ENCODE peak calls at places on chromosome 16, in eight cellular contexts. One of them, this sample, is unnamed.

GRCh38 chr16:23145608-23146007 is 3.6 kb downstream of the USP31 start:
- DNase-seq in HepG2: no peak
- DNase-seq in uterus: peak; percentile 25
- DNase-seq in CD8-positive, alpha-beta T cell: no peak
- DNase-seq in HAP-1: no peak
- DNase-seq in BE2C: no peak
- DNase-seq in heart right ventricle: no peak
- DNase-seq in neural progenitor cell: no peak
- DNase-seq in this sample: no peak

GRCh38 chr16:14324581-14324980 is 253.5 kb downstream of the MRTFB start:
- DNase-seq in HAP-1: no peak
- DNase-seq in neural progenitor cell: no peak
- DNase-seq in HepG2: no peak
- DNase-seq in BE2C: no peak
- DNase-seq in uterus: no peak
- DNase-seq in heart right ventricle: no peak
- DNase-seq in CD8-positive, alpha-beta T cell: no peak
- DNase-seq in this sample: no peak

GRCh38 chr16:85685251-85685650 is 3.5 kb downstream of the GINS2 start:
- DNase-seq in uterus: no peak
- DNase-seq in CD8-positive, alpha-beta T cell: no peak
- DNase-seq in heart right ventricle: no peak
- DNase-seq in BE2C: no peak
- DNase-seq in neural progenitor cell: no peak
- DNase-seq in HAP-1: no peak
- DNase-seq in HepG2: no peak
- DNase-seq in this sample: no peak

GRCh38 chr16:1763521-1764511 is 7.5 kb downstream of the NME3 start:
- DNase-seq in CD8-positive, alpha-beta T cell: no peak
- DNase-seq in neural progenitor cell: peak; percentile 82
- DNase-seq in HAP-1: peak; percentile 59
- DNase-seq in heart right ventricle: no peak
- DNase-seq in BE2C: peak; percentile 70
- DNase-seq in HepG2: no peak
- DNase-seq in uterus: no peak
- DNase-seq in this sample: no peak

GRCh38 chr16:17395849-17396480 is 74.8 kb downstream of the XYLT1 start:
- DNase-seq in BE2C: no peak
- DNase-seq in neural progenitor cell: no peak
- DNase-seq in CD8-positive, alpha-beta T cell: no peak
- DNase-seq in heart right ventricle: no peak
- DNase-seq in uterus: peak; percentile 59
- DNase-seq in HAP-1: no peak
- DNase-seq in HepG2: no peak
- DNase-seq in this sample: peak; percentile 19

GRCh38 chr16:66480265-66481080 is 53.4 kb downstream of the BEAN1 start:
- DNase-seq in HAP-1: no peak
- DNase-seq in BE2C: no peak
- DNase-seq in uterus: no peak
- DNase-seq in HepG2: peak; percentile 20
- DNase-seq in heart right ventricle: no peak
- DNase-seq in neural progenitor cell: no peak
- DNase-seq in CD8-positive, alpha-beta T cell: no peak
- DNase-seq in this sample: peak; percentile 60

GRCh38 chr16:72996291-72997062 is 51.5 kb downstream of the ZFHX3 start:
- DNase-seq in neural progenitor cell: no peak
- DNase-seq in CD8-positive, alpha-beta T cell: no peak
- DNase-seq in HepG2: peak; percentile 66
- DNase-seq in uterus: no peak
- DNase-seq in BE2C: no peak
- DNase-seq in heart right ventricle: no peak
- DNase-seq in HAP-1: no peak
- DNase-seq in this sample: peak; percentile 53

GRCh38 chr16:81703177-81704155 is 75.6 kb upstream of the PLCG2 start:
- DNase-seq in neural progenitor cell: no peak
- DNase-seq in HepG2: no peak
- DNase-seq in BE2C: no peak
- DNase-seq in uterus: no peak
- DNase-seq in HAP-1: no peak
- DNase-seq in CD8-positive, alpha-beta T cell: no peak
- DNase-seq in heart right ventricle: no peak
- DNase-seq in this sample: no peak

GRCh38 chr16:67641779-67642708 is 2.9 kb upstream of the CARMIL2 start:
- DNase-seq in HepG2: no peak
- DNase-seq in uterus: no peak
- DNase-seq in HAP-1: no peak
- DNase-seq in heart right ventricle: peak; percentile 81
- DNase-seq in neural progenitor cell: no peak
- DNase-seq in BE2C: peak; percentile 40
- DNase-seq in CD8-positive, alpha-beta T cell: no peak
- DNase-seq in this sample: peak; percentile 79

GRCh38 chr16:49000594-49000993 is 281.0 kb downstream of the CBLN1 start:
- DNase-seq in neural progenitor cell: peak; percentile 51
- DNase-seq in HepG2: no peak
- DNase-seq in HAP-1: no peak
- DNase-seq in heart right ventricle: no peak
- DNase-seq in BE2C: no peak
- DNase-seq in CD8-positive, alpha-beta T cell: no peak
- DNase-seq in uterus: no peak
- DNase-seq in this sample: no peak

GRCh38 chr16:64991011-64991410 is 130.9 kb downstream of the CDH11 start:
- DNase-seq in HepG2: no peak
- DNase-seq in BE2C: no peak
- DNase-seq in neural progenitor cell: no peak
- DNase-seq in heart right ventricle: no peak
- DNase-seq in uterus: no peak
- DNase-seq in HAP-1: no peak
- DNase-seq in CD8-positive, alpha-beta T cell: no peak
- DNase-seq in this sample: no peak

GRCh38 chr16:70269471-70269870 is 17.7 kb upstream of the EXOSC6 start:
- DNase-seq in uterus: no peak
- DNase-seq in HepG2: no peak
- DNase-seq in HAP-1: no peak
- DNase-seq in BE2C: no peak
- DNase-seq in CD8-positive, alpha-beta T cell: no peak
- DNase-seq in neural progenitor cell: no peak
- DNase-seq in heart right ventricle: no peak
- DNase-seq in this sample: no peak

GRCh38 chr16:66551362-66551761 is 1.0 kb upstream of the CKLF start:
- DNase-seq in BE2C: peak; percentile 51
- DNase-seq in CD8-positive, alpha-beta T cell: peak; percentile 62
- DNase-seq in HAP-1: peak; percentile 71
- DNase-seq in HepG2: peak; percentile 78
- DNase-seq in heart right ventricle: no peak
- DNase-seq in neural progenitor cell: peak; percentile 37
- DNase-seq in uterus: no peak
- DNase-seq in this sample: peak; percentile 33

GRCh38 chr16:54926166-54926838 is 4.4 kb upstream of the IRX5 start:
- DNase-seq in uterus: no peak
- DNase-seq in CD8-positive, alpha-beta T cell: no peak
- DNase-seq in HepG2: no peak
- DNase-seq in heart right ventricle: no peak
- DNase-seq in HAP-1: no peak
- DNase-seq in neural progenitor cell: no peak
- DNase-seq in BE2C: no peak
- DNase-seq in this sample: no peak

GRCh38 chr16:79437764-79438728 is 162.5 kb downstream of the MAF start:
- DNase-seq in HAP-1: no peak
- DNase-seq in heart right ventricle: peak; percentile 48
- DNase-seq in HepG2: no peak
- DNase-seq in neural progenitor cell: peak; percentile 71
- DNase-seq in BE2C: no peak
- DNase-seq in uterus: no peak
- DNase-seq in CD8-positive, alpha-beta T cell: no peak
- DNase-seq in this sample: no peak

GRCh38 chr16:17470871-17471744 is at the start of gene XYLT1:
- DNase-seq in uterus: peak; percentile 90
- DNase-seq in neural progenitor cell: peak; percentile 83
- DNase-seq in HepG2: no peak
- DNase-seq in CD8-positive, alpha-beta T cell: peak; percentile 60
- DNase-seq in heart right ventricle: peak; percentile 53
- DNase-seq in HAP-1: no peak
- DNase-seq in BE2C: peak; percentile 42
- DNase-seq in this sample: peak; percentile 97

GRCh38 chr16:87041286-87041685 is 275.9 kb downstream of the C16orf95 start:
- DNase-seq in heart right ventricle: no peak
- DNase-seq in CD8-positive, alpha-beta T cell: no peak
- DNase-seq in BE2C: no peak
- DNase-seq in uterus: no peak
- DNase-seq in neural progenitor cell: no peak
- DNase-seq in HepG2: no peak
- DNase-seq in HAP-1: no peak
- DNase-seq in this sample: no peak

GRCh38 chr16:23903001-23903414 is 67.2 kb downstream of the PRKCB start:
- DNase-seq in HepG2: no peak
- DNase-seq in HAP-1: no peak
- DNase-seq in uterus: no peak
- DNase-seq in CD8-positive, alpha-beta T cell: no peak
- DNase-seq in neural progenitor cell: no peak
- DNase-seq in heart right ventricle: no peak
- DNase-seq in BE2C: no peak
- DNase-seq in this sample: no peak

GRCh38 chr16:1933097-1933661 is 9.8 kb downstream of the MSRB1 start:
- DNase-seq in BE2C: no peak
- DNase-seq in uterus: no peak
- DNase-seq in CD8-positive, alpha-beta T cell: no peak
- DNase-seq in heart right ventricle: no peak
- DNase-seq in HAP-1: no peak
- DNase-seq in HepG2: no peak
- DNase-seq in neural progenitor cell: no peak
- DNase-seq in this sample: no peak

GRCh38 chr16:84874983-84875382 is 55.2 kb downstream of the CRISPLD2 start:
- DNase-seq in BE2C: no peak
- DNase-seq in neural progenitor cell: no peak
- DNase-seq in HAP-1: no peak
- DNase-seq in CD8-positive, alpha-beta T cell: no peak
- DNase-seq in heart right ventricle: no peak
- DNase-seq in HepG2: no peak
- DNase-seq in uterus: no peak
- DNase-seq in this sample: no peak

GRCh38 chr16:68324780-68325357 is 14.1 kb downstream of the PRMT7 start:
- DNase-seq in CD8-positive, alpha-beta T cell: no peak
- DNase-seq in HAP-1: no peak
- DNase-seq in uterus: no peak
- DNase-seq in BE2C: no peak
- DNase-seq in heart right ventricle: no peak
- DNase-seq in neural progenitor cell: no peak
- DNase-seq in HepG2: no peak
- DNase-seq in this sample: no peak

DNA sequence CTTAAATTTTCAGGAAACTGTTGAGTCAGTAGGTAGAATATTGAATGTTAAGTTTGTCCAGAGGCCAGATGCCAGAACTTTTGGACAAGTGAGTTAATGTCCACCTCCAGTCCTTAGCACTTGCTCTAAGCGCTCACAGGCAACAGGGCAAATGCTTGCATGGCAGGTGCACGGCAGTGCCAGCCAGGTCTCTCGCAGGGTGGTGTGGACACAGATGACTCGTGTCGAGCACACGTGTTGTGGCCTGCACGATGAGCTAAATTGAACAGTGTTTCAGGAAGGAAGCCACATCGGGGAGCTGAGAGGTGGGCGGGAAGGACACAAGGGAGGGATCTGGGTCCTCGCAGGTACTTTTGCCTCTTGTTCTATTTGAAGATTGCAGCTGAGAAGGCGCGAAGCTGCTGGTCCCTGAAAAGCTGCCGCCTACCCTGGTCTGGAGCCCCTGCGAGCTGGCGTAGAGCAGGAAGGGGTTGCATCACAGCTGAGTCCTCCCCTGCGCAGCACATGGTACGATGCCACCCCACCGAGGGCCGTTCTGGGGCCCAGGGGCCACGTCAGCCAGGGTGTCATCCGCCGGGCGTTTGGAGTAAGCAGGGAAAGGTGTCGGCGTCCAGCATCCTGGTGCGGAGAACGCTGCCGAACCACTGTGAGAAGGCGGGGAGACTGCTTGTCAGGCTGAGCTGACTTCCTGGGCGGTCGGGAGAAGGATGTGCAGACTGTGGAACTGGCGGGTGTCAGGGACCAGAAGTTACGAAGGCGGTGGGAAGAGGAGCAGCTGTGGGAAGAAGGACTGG is 6.3 kb downstream of the RAB40C start:
- DNase-seq in BE2C: no peak
- DNase-seq in CD8-positive, alpha-beta T cell: no peak
- DNase-seq in uterus: no peak
- DNase-seq in heart right ventricle: no peak
- DNase-seq in neural progenitor cell: no peak
- DNase-seq in HAP-1: no peak
- DNase-seq in HepG2: no peak
- DNase-seq in this sample: no peak
- H3K4me1 ChIP-seq in BE2C: no peaks in the 10 kb centered on the region
- H3K4me1 ChIP-seq in CD8-positive, alpha-beta T cell: peaks cover 9% of the 10 kb centered on the region
- H3K4me1 ChIP-seq in uterus: peaks cover 3% of the 10 kb centered on the region
- H3K4me1 ChIP-seq in heart right ventricle: no peaks in the 10 kb centered on the region
- H3K4me1 ChIP-seq in neural progenitor cell: no peaks in the 10 kb centered on the region
- H3K4me1 ChIP-seq in HAP-1: no peaks in the 10 kb centered on the region
- H3K4me1 ChIP-seq in HepG2: peaks cover 29% of the 10 kb centered on the region
- H3K4me1 ChIP-seq in this sample: peaks cover 13% of the 10 kb centered on the region

GRCh38 chr16:89576173-89577054 is 856 bp downstream of the CPNE7 start:
- DNase-seq in uterus: no peak
- DNase-seq in CD8-positive, alpha-beta T cell: no peak
- DNase-seq in heart right ventricle: no peak
- DNase-seq in HepG2: no peak
- DNase-seq in neural progenitor cell: peak; percentile 30
- DNase-seq in BE2C: peak; percentile 11
- DNase-seq in HAP-1: peak; percentile 17
- DNase-seq in this sample: no peak
- H3K4me3 ChIP-seq in uterus: no peak overlapping the region
- H3K4me3 ChIP-seq in CD8-positive, alpha-beta T cell: no peak overlapping the region
- H3K4me3 ChIP-seq in heart right ventricle: no peak overlapping the region
- H3K4me3 ChIP-seq in HepG2: no peak overlapping the region
- H3K4me3 ChIP-seq in neural progenitor cell: peak overlapping the region; percentile 47
- H3K4me3 ChIP-seq in BE2C: peak overlapping the region; percentile 44
- H3K4me3 ChIP-seq in HAP-1: peak overlapping the region; percentile 58
- H3K4me3 ChIP-seq in this sample: no peak overlapping the region

DNA sequence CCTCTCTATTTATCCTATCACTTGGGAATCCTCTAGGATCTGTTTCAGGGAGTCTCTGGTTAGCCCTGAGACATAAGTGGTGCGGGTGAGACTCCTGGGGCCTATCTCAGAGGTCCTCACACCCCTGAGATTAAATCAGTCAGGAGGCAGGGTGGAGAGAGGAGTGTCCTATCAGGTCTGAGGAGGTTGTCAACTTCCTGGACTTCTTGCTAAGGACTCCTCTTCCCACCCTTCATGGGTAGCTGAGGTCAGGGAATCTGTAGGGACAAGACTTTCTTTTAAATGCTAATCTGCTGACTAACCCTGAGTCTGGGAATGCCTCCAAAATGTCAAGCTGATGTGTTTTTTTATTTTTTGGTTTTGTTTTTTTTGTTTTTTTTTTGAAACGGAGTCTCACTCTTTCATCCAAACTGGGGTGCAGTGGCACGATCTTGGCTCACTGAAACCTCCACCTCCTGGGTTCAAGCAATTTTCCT is 6.6 kb upstream of the ARMC5 start:
- DNase-seq in neural progenitor cell: no peak
- DNase-seq in HAP-1: peak; percentile 46
- DNase-seq in heart right ventricle: no peak
- DNase-seq in uterus: no peak
- DNase-seq in CD8-positive, alpha-beta T cell: no peak
- DNase-seq in BE2C: no peak
- DNase-seq in HepG2: no peak
- DNase-seq in this sample: no peak
- H3K4me1 ChIP-seq in neural progenitor cell: peaks cover 23% of the 10 kb centered on the region
- H3K4me1 ChIP-seq in HAP-1: peaks cover 46% of the 10 kb centered on the region
- H3K4me1 ChIP-seq in heart right ventricle: peaks cover 13% of the 10 kb centered on the region
- H3K4me1 ChIP-seq in uterus: peaks cover 33% of the 10 kb centered on the region
- H3K4me1 ChIP-seq in CD8-positive, alpha-beta T cell: peaks cover 22% of the 10 kb centered on the region
- H3K4me1 ChIP-seq in BE2C: peaks cover 14% of the 10 kb centered on the region
- H3K4me1 ChIP-seq in HepG2: peaks cover 62% of the 10 kb centered on the region
- H3K4me1 ChIP-seq in this sample: peaks cover 22% of the 10 kb centered on the region

GRCh38 chr16:9114112-9114511 is 22.7 kb downstream of the HAPSTR1 start:
- DNase-seq in CD8-positive, alpha-beta T cell: no peak
- DNase-seq in neural progenitor cell: no peak
- DNase-seq in uterus: no peak
- DNase-seq in BE2C: no peak
- DNase-seq in HAP-1: no peak
- DNase-seq in heart right ventricle: no peak
- DNase-seq in HepG2: no peak
- DNase-seq in this sample: no peak
- H3K4me3 ChIP-seq in CD8-positive, alpha-beta T cell: no peak overlapping the region
- H3K4me3 ChIP-seq in neural progenitor cell: no peak overlapping the region
- H3K4me3 ChIP-seq in uterus: no peak overlapping the region
- H3K4me3 ChIP-seq in BE2C: no peak overlapping the region
- H3K4me3 ChIP-seq in HAP-1: no peak overlapping the region
- H3K4me3 ChIP-seq in heart right ventricle: no peak overlapping the region
- H3K4me3 ChIP-seq in HepG2: no peak overlapping the region
- H3K4me3 ChIP-seq in this sample: no peak overlapping the region